ENCODE peak calls at places on chromosomes 4 and X, in seven cellular contexts. L is GM23338; J is activated T-cell treated with anti-CD3 and anti-CD28 coated beads, Interleukin-2, amount 50 U/mL, for 1 hour; M is Ammon's horn; P is posterior vena cava; H is lung; D is cardiac fibroblast. W is an unnamed sample.

GRCh38 chr4:20019310-20020015 is 232.2 kb upstream of the SLIT2 start:
- DNase-seq in J (no peak), D (no peak), H (no peak), L (no peak), P (no peak), M (no peak), W (no peak)

GRCh38 chr4:140448162-140448561 is 20.7 kb upstream of the CLGN start:
- DNase-seq in D (no peak), H (no peak), L (no peak), M (no peak), J (no peak), P (no peak), W (no peak)

GRCh38 chr4:104979083-104979760 is 167.5 kb upstream of the TET2 start:
- DNase-seq in H (no peak), M (no peak), L (no peak), P (peak), J (no peak), D (no peak), W (no peak)

GRCh38 chr4:153541426-153542096 is 75.4 kb downstream of the TMEM131L start:
- DNase-seq in J (no peak), L (no peak), P (no peak), H (no peak), M (no peak), D (peak), W (no peak)

GRCh38 chr4:93646225-93646930 is 182.2 kb upstream of the ATOH1 start:
- DNase-seq in J (no peak), P (no peak), L (no peak), M (no peak), D (no peak), H (no peak), W (no peak)

GRCh38 chr4:27702710-27703431 is 842.2 kb downstream of the STIM2 start:
- DNase-seq in L (peak), M (peak), D (no peak), J (no peak), P (no peak), H (no peak), W (no peak)

GRCh38 chrX:107675823-107676555 is 47.7 kb downstream of the PRPS1 start:
- DNase-seq in J (peak), L (no peak), D (peak), H (peak), P (peak), M (peak), W (peak)

GRCh38 chr4:75659512-75660031 is 13.6 kb downstream of the G3BP2 start:
- DNase-seq in H (no peak), P (no peak), L (no peak), M (no peak), D (no peak), J (no peak), W (no peak)

GRCh38 chrX:123731258-123731986 is 1.4 kb downstream of the THOC2 start:
- DNase-seq in M (peak), D (peak), J (no peak), P (no peak), H (peak), L (peak), W (peak)

GRCh38 chrX:123601437-123601836 is 131.4 kb downstream of the THOC2 start:
- DNase-seq in M (no peak), P (no peak), J (no peak), H (no peak), D (no peak), L (no peak), W (no peak)

GRCh38 chrX:105999294-105999693 is 39.2 kb downstream of the SERPINA7 start:
- DNase-seq in J (no peak), D (no peak), H (no peak), P (no peak), L (no peak), M (no peak), W (no peak)

GRCh38 chr4:119579823-119580222 is 48.8 kb downstream of the PDE5A start:
- DNase-seq in H (no peak), J (no peak), P (no peak), M (no peak), D (no peak), L (no peak), W (no peak)

GRCh38 chrX:130071611-130072349 is 38.5 kb downstream of the ELF4 start:
- DNase-seq in H (no peak), P (no peak), J (no peak), D (no peak), M (no peak), L (no peak), W (no peak)

GRCh38 chr4:151624606-151625565 is 135.9 kb downstream of the GATB start:
- DNase-seq in D (peak), M (peak), P (peak), H (no peak), L (no peak), J (no peak), W (no peak)

GRCh38 chrX:7147431-7147977 is at the start of gene STS:
- DNase-seq in H (peak), M (peak), P (peak), D (peak), L (peak), J (peak), W (peak)

GRCh38 chr4:186021461-186022167 is 47.3 kb upstream of the TLR3 start:
- DNase-seq in L (peak), M (peak), D (peak), H (no peak), J (no peak), P (no peak), W (no peak)

GRCh38 chrX:117010243-117010642 is 547.5 kb upstream of the CT83 start:
- DNase-seq in D (no peak), J (no peak), L (no peak), P (no peak), H (no peak), M (no peak), W (no peak)

GRCh38 chr4:36187723-36188333 is 56.5 kb downstream of the ARAP2 start:
- DNase-seq in H (no peak), P (no peak), J (no peak), M (peak), L (peak), D (peak), W (no peak)

GRCh38 chrX:19775830-19776498 is 111.4 kb downstream of the SH3KBP1 start:
- DNase-seq in H (no peak), L (no peak), M (no peak), D (no peak), P (no peak), J (no peak), W (no peak)

GRCh38 chrX:9897761-9898161 is 69.4 kb upstream of the CLDN34 start:
- DNase-seq in H (no peak), L (no peak), P (no peak), J (no peak), D (peak), M (peak), W (no peak)

GRCh38 chr4:142752331-142752830 is 93.7 kb downstream of the INPP4B start:
- DNase-seq in D (peak), H (no peak), L (no peak), M (no peak), P (no peak), J (no peak), W (no peak)

GRCh38 chr4:15677507-15677988 is 4.1 kb upstream of the FAM200B start:
- DNase-seq in M (no peak), P (no peak), H (no peak), L (peak), D (peak), J (no peak), W (no peak)

GRCh38 chr4:98617358-98618047 is 40.9 kb downstream of the TSPAN5 start:
- DNase-seq in P (no peak), H (no peak), D (peak), J (no peak), L (no peak), M (no peak), W (no peak)

GRCh38 chr4:10124167-10124930 is 7.8 kb upstream of the WDR1 start:
- DNase-seq in P (no peak), M (no peak), L (no peak), J (no peak), H (no peak), D (no peak), W (no peak)

GRCh38 chr4:7985891-7986441 is 46.3 kb upstream of the AFAP1 start:
- DNase-seq in D (peak), P (no peak), H (no peak), L (no peak), J (no peak), M (no peak), W (no peak)

GRCh38 chr4:168592676-168593075 is 95.8 kb downstream of the PALLD start:
- DNase-seq in M (no peak), J (no peak), H (no peak), L (no peak), D (no peak), P (no peak), W (no peak)

GRCh38 chr4:134337584-134337983 is 136.0 kb upstream of the PABPC4L start:
- DNase-seq in J (no peak), P (no peak), D (no peak), M (no peak), L (no peak), H (no peak), W (no peak)

GRCh38 chr4:120066182-120066524 is 495 bp downstream of the MAD2L1 start:
- DNase-seq in D (no peak), P (no peak), M (no peak), L (peak), J (no peak), H (no peak), W (no peak)

GRCh38 chr4:114302472-114302871 is 296.1 kb upstream of the UGT8 start:
- DNase-seq in D (no peak), L (peak), M (no peak), P (no peak), H (no peak), J (no peak), W (no peak)

GRCh38 chr4:54093609-54094240 is 6.2 kb upstream of the GSX2 start:
- DNase-seq in P (no peak), M (no peak), D (no peak), J (no peak), L (peak), H (no peak), W (peak)

GRCh38 chrX:76454456-76454927 is 27.0 kb downstream of the MAGEE1 start:
- DNase-seq in P (no peak), M (peak), D (peak), J (no peak), L (peak), H (no peak), W (no peak)

GRCh38 chrX:71542825-71543224 is 9.9 kb downstream of the OGT start:
- DNase-seq in P (no peak), M (no peak), D (no peak), L (no peak), H (no peak), J (no peak), W (no peak)

GRCh38 chr4:113442821-113443220 is 318.7 kb downstream of the CAMK2D start:
- DNase-seq in J (no peak), P (no peak), L (no peak), D (no peak), H (no peak), M (no peak), W (no peak)